ENCODE peak calls at places on chromosomes 1 and 21, in four cellular contexts. One of them, this sample, is unnamed.

GRCh38 chr1:197691816-197692215 is 83.5 kb downstream of the DENND1B start:
- DNase-seq in skeletal muscle cell: no peak
- DNase-seq in NCI-H510A: no peak
- DNase-seq in HuH-7.5: no peak
- DNase-seq in this sample: no peak

GRCh38 chr1:46400398-46400797 is 6.3 kb downstream of the FAAH start:
- DNase-seq in skeletal muscle cell: no peak
- DNase-seq in NCI-H510A: peak
- DNase-seq in HuH-7.5: no peak
- DNase-seq in this sample: no peak

GRCh38 chr1:98458514-98459259 is 202.8 kb upstream of the SNX7 start:
- DNase-seq in skeletal muscle cell: no peak
- DNase-seq in NCI-H510A: no peak
- DNase-seq in HuH-7.5: no peak
- DNase-seq in this sample: no peak

GRCh38 chr1:65372557-65372956 is 47.9 kb upstream of the LEPR start:
- DNase-seq in skeletal muscle cell: no peak
- DNase-seq in NCI-H510A: no peak
- DNase-seq in HuH-7.5: no peak
- DNase-seq in this sample: no peak

GRCh38 chr1:204342310-204342709 is 17.4 kb downstream of the PLEKHA6 start:
- DNase-seq in skeletal muscle cell: no peak
- DNase-seq in NCI-H510A: no peak
- DNase-seq in HuH-7.5: no peak
- DNase-seq in this sample: no peak

GRCh38 chr1:6097117-6097595 is 51.5 kb downstream of the KCNAB2 start:
- DNase-seq in skeletal muscle cell: no peak
- DNase-seq in NCI-H510A: no peak
- DNase-seq in HuH-7.5: no peak
- DNase-seq in this sample: no peak

GRCh38 chr21:43283136-43283924 is 114.5 kb downstream of the CRYAA start:
- DNase-seq in skeletal muscle cell: no peak
- DNase-seq in NCI-H510A: no peak
- DNase-seq in HuH-7.5: no peak
- DNase-seq in this sample: no peak

GRCh38 chr1:2384130-2384860 is 7.1 kb downstream of the MORN1 start:
- DNase-seq in skeletal muscle cell: no peak
- DNase-seq in NCI-H510A: no peak
- DNase-seq in HuH-7.5: no peak
- DNase-seq in this sample: no peak

GRCh38 chr1:44048816-44049215 is 17.6 kb upstream of the SLC6A9 start:
- DNase-seq in skeletal muscle cell: no peak
- DNase-seq in NCI-H510A: no peak
- DNase-seq in HuH-7.5: no peak
- DNase-seq in this sample: no peak

GRCh38 chr1:40014812-40015594 is 25.5 kb upstream of the CAP1 start:
- DNase-seq in skeletal muscle cell: peak
- DNase-seq in NCI-H510A: no peak
- DNase-seq in HuH-7.5: no peak
- DNase-seq in this sample: peak

GRCh38 chr1:152018537-152018936 is 18.3 kb downstream of the S100A11 start:
- DNase-seq in skeletal muscle cell: no peak
- DNase-seq in NCI-H510A: no peak
- DNase-seq in HuH-7.5: no peak
- DNase-seq in this sample: no peak

This sample was measured in amniotic stem cell.